ENCODE peak calls at places on chromosome 19, in five cellular contexts. G is K562, X is A549, S is HepG2, P is GM12878. Y is an unnamed sample.
A peak's percentile ranks its signal among the peaks of the same experiment; 100 is the strongest.

GRCh38 chr19:46992699-46993535 is 26.7 kb upstream of the NPAS1 start:
- ATAC-seq in G (no peak), X (no peak), S (no peak), P (no peak), Y (no peak)

GRCh38 chr19:6706633-6706958 is 13.9 kb downstream of the C3 start:
- ATAC-seq in G (no peak), X (no peak), S (no peak), P (no peak), Y (no peak)

GRCh38 chr19:40739030-40739839 is 11.0 kb downstream of the ACTMAP start:
- ATAC-seq in G (no peak), X (peak; percentile 13), S (no peak), P (no peak), Y (no peak)

GRCh38 chr19:47490847-47491246 is 6.8 kb upstream of the KPTN start:
- ATAC-seq in G (no peak), X (no peak), S (no peak), P (no peak), Y (no peak)

GRCh38 chr19:9151367-9151766 is 11.2 kb downstream of the ZNF317 start:
- ATAC-seq in G (no peak), X (no peak), S (no peak), P (no peak), Y (no peak)

GRCh38 chr19:28166025-28166424 is 1046.9 kb downstream of the UQCRFS1 start:
- ATAC-seq in G (no peak), X (no peak), S (no peak), P (no peak), Y (no peak)

GRCh38 chr19:49155830-49156346 is 692 bp upstream of the HRC start:
- ATAC-seq in G (peak; percentile 10), X (no peak), S (peak; percentile 20), P (no peak), Y (no peak)

GRCh38 chr19:38717855-38718254 is 26.4 kb downstream of the CAPN12 start:
- ATAC-seq in G (no peak), X (no peak), S (no peak), P (no peak), Y (no peak)

GRCh38 chr19:6745965-6746364 is 6.5 kb downstream of the TRIP10 start:
- ATAC-seq in G (no peak), X (no peak), S (no peak), P (no peak), Y (no peak)

GRCh38 chr19:50315773-50316448 is 13.3 kb downstream of the KCNC3 start:
- ATAC-seq in G (peak; percentile 80), X (peak; percentile 77), S (no peak), P (peak; percentile 93), Y (no peak)

GRCh38 chr19:42069619-42070293 is at the start of gene GRIK5:
- ATAC-seq in G (no peak), X (no peak), S (no peak), P (no peak), Y (peak; percentile 64)

GRCh38 chr19:10858204-10858828 is 10.1 kb downstream of the C19orf38 start:
- ATAC-seq in G (peak; percentile 73), X (peak; percentile 58), S (peak; percentile 22), P (peak; percentile 73), Y (no peak)

GRCh38 chr19:6030214-6030507 is 52.2 kb upstream of the RANBP3 start:
- ATAC-seq in G (no peak), X (no peak), S (no peak), P (no peak), Y (no peak)

GRCh38 chr19:54952591-54953344 is 5.4 kb upstream of the NLRP7 start:
- ATAC-seq in G (peak; percentile 45), X (peak; percentile 66), S (no peak), P (no peak), Y (no peak)

GRCh38 chr19:53959176-53959757 is 3.5 kb upstream of the CACNG8 start:
- ATAC-seq in G (no peak), X (no peak), S (no peak), P (no peak), Y (no peak)

GRCh38 chr19:32363175-32363574 is 17.8 kb downstream of the ZNF507 start:
- ATAC-seq in G (no peak), X (peak; percentile 42), S (peak; percentile 82), P (no peak), Y (peak; percentile 62)

GRCh38 chr19:13978306-13978705 is 26.0 kb downstream of the DCAF15 start:
- ATAC-seq in G (peak; percentile 67), X (peak; percentile 35), S (no peak), P (no peak), Y (peak; percentile 87)

GRCh38 chr19:34867631-34868030 is 59.1 kb upstream of the ZNF30 start:
- ATAC-seq in G (peak; percentile 41), X (no peak), S (no peak), P (no peak), Y (no peak)

GRCh38 chr19:42175952-42176648 is 41.4 kb downstream of the DEDD2 start:
- ATAC-seq in G (no peak), X (peak; percentile 53), S (no peak), P (no peak), Y (peak; percentile 37)

GRCh38 chr19:47369923-47370625 is 21.0 kb downstream of the DHX34 start:
- ATAC-seq in G (no peak), X (peak; percentile 12), S (no peak), P (no peak), Y (no peak)

GRCh38 chr19:42442833-42443232 is at the start of gene CXCL17:
- ATAC-seq in G (no peak), X (no peak), S (no peak), P (no peak), Y (no peak)

GRCh38 chr19:15199219-15199651 is 1.6 kb downstream of the NOTCH3 start:
- ATAC-seq in G (no peak), X (no peak), S (no peak), P (no peak), Y (no peak)

GRCh38 chr19:2451138-2451537 is 5.6 kb downstream of the LMNB2 start:
- ATAC-seq in G (no peak), X (no peak), S (no peak), P (no peak), Y (no peak)

GRCh38 chr19:40358773-40359172 is 10.3 kb downstream of the PLD3 start:
- ATAC-seq in G (no peak), X (no peak), S (no peak), P (peak; percentile 88), Y (no peak)

GRCh38 chr19:14366529-14366928 is 14.7 kb upstream of the ADGRE5 start:
- ATAC-seq in G (peak; percentile 69), X (peak; percentile 54), S (peak; percentile 60), P (peak; percentile 63), Y (no peak)

GRCh38 chr19:44692379-44692721 is 6.6 kb upstream of the CEACAM16 start:
- ATAC-seq in G (no peak), X (no peak), S (no peak), P (no peak), Y (no peak)

GRCh38 chr19:42433503-42434260 is 6.5 kb upstream of the LIPE start:
- ATAC-seq in G (peak; percentile 98), X (peak; percentile 96), S (peak; percentile 91), P (peak; percentile 97), Y (peak; percentile 85)

GRCh38 chr19:307793-308420 is 16.7 kb upstream of the PLPP2 start:
- ATAC-seq in G (no peak), X (no peak), S (no peak), P (no peak), Y (no peak)

GRCh38 chr19:46210634-46211033 is 18.9 kb upstream of the IGFL1 start:
- ATAC-seq in G (no peak), X (no peak), S (no peak), P (no peak), Y (no peak)

GRCh38 chr19:4007836-4008539 is 452 bp downstream of the PIAS4 start:
- ATAC-seq in G (peak; percentile 23), X (peak; percentile 23), S (peak; percentile 32), P (peak; percentile 2), Y (no peak)

GRCh38 chr19:12834976-12835757 is 788 bp upstream of the RTBDN start:
- ATAC-seq in G (peak; percentile 57), X (peak; percentile 40), S (peak; percentile 24), P (peak; percentile 26), Y (no peak)

GRCh38 chr19:4724252-4724514 is 541 bp upstream of the DPP9 start:
- ATAC-seq in G (peak; percentile 36), X (no peak), S (no peak), P (no peak), Y (peak; percentile 42)

GRCh38 chr19:44745386-44745831 is 3.1 kb upstream of the BCL3 start:
- ATAC-seq in G (no peak), X (peak; percentile 42), S (no peak), P (no peak), Y (peak; percentile 24)

GRCh38 chr19:27754700-27755099 is 1458.3 kb downstream of the UQCRFS1 start:
- ATAC-seq in G (no peak), X (no peak), S (no peak), P (no peak), Y (no peak)

GRCh38 chr19:35162471-35163326 is 8.2 kb downstream of the FXYD5 start:
- ATAC-seq in G (no peak), X (no peak), S (no peak), P (no peak), Y (no peak)

DNA sequence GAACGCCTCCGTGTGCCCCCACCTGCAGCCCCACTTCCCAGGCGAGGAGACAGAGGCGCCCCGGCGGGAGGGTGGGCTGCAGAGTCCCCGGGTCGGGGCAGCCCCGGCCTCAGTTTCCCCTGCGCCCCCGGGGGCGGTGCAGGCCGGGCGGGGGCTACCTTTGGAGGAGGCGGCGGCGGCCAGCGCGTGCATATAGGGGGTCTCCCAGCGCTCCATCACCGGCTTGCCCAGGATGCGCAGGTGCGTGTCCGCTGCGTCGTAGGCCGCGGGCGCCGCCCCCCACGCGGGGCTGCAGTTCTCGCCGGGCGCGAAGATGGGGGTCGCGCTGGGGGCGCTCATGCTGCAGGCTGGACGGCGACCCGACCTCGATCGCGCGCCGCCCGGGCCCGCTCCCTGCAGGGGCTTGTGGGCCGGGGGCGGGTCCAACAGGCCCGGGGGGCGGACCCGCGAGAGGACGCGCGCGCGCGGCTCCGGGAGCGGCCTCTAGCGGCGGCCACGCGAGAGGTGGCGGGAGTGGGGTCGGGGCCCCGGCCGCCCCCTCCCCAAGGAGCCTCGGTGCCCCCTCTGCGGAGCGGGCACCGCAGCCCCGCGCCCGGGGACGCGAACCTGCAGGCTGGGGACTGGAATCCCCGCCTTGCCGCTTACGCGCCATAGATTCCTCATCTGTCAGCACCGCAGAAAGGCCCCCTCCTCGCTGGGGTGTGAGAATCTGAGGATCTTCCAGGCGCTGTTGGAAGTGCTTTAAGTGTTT is at the start of gene GAMT:
- ATAC-seq in G (peak; percentile 83), X (peak; percentile 63), S (peak; percentile 40), P (peak; percentile 81), Y (peak; percentile 52)
- TF ChIP-seq EP300 in G (no peak), X (no peak), S (no peak), P (no peak), Y (no peak)

DNA sequence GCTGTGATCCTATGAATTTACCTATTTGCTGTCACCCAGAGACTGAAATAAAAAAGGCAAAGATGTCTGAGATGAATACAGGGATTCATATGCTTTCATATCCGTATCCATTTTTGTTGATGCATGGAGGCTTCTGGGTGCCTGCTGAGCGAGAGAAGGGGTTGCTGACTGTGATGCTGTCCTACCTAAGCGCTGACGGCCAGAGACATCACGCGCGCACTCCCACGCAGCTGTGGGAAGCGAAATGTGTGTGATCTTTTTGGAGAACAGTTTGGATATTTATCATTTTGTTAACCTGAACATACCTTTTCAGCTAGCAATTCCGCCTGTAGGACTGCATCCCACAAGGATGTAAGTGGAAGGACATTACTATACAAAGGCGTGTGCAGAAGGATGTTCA is 23.9 kb downstream of the TSHZ3 start:
- ATAC-seq in G (no peak), X (no peak), S (no peak), P (no peak), Y (no peak)
- H3K4me1 ChIP-seq in G (no peaks in the 10 kb centered on the region), X (no peaks in the 10 kb centered on the region), S (no peaks in the 10 kb centered on the region), P (no peaks in the 10 kb centered on the region), Y (no peaks in the 10 kb centered on the region)

GRCh38 chr19:18203863-18204393 is at the start of gene RAB3A:
- ATAC-seq in G (peak; percentile 96), X (peak; percentile 96), S (peak; percentile 94), P (peak; percentile 97), Y (peak; percentile 96)
- TF ChIP-seq EP300 in G (no peak), X (no peak), S (no peak), P (no peak), Y (peak; percentile 98)

GRCh38 chr19:17076539-17076919 is 952 bp downstream of the MYO9B start:
- ATAC-seq in G (no peak), X (no peak), S (peak; percentile 4), P (no peak), Y (no peak)
- H3K4me1 ChIP-seq in G (peaks cover 58% of the 10 kb centered on the region), X (peaks cover 40% of the 10 kb centered on the region), S (peaks cover 61% of the 10 kb centered on the region), P (peaks cover 41% of the 10 kb centered on the region), Y (peaks cover 40% of the 10 kb centered on the region)